ENCODE peak calls at places on chromosomes 5 and 9, in six cellular contexts. Z is A549, G is PC-9, M is GM12878, R is H9, E is HCT116. B is an unnamed sample. For H3K4me1, the result is how much of the 10 kb centered on the place peaks cover.

GRCh38 chr5:8600843-8601242 is 731.9 kb downstream of the MTRR start:
- DNase-seq in M (no peak), Z (no peak), G (no peak), R (no peak), E (no peak), B (peak)

GRCh38 chr5:141223112-141223783 is at the start of gene PCDHB14:
- DNase-seq in G (no peak), R (peak), Z (no peak), E (peak), M (no peak), B (peak)

GRCh38 chr5:179607449-179607931 is 16.0 kb downstream of the HNRNPH1 start:
- DNase-seq in E (no peak), M (no peak), G (no peak), R (no peak), Z (no peak), B (no peak)

GRCh38 chr5:176369934-176370711 is 4.8 kb downstream of the ARL10 start:
- DNase-seq in R (no peak), G (no peak), Z (no peak), M (no peak), E (no peak), B (no peak)

GRCh38 chr5:75260708-75261107 is 24.0 kb upstream of the ANKRD31 start:
- DNase-seq in Z (no peak), M (no peak), G (no peak), R (no peak), E (no peak), B (no peak)

GRCh38 chr5:176881816-176882565 is 17.2 kb downstream of the HK3 start:
- DNase-seq in E (no peak), Z (no peak), G (peak), R (no peak), M (no peak), B (no peak)

GRCh38 chr9:75869236-75869635 is 21.2 kb upstream of the PCSK5 start:
- DNase-seq in G (no peak), E (no peak), M (no peak), R (no peak), Z (no peak), B (no peak)

GRCh38 chr5:25190521-25191000 is 545.8 kb upstream of the CDH10 start:
- DNase-seq in M (no peak), G (no peak), Z (no peak), R (no peak), E (no peak), B (no peak)

DNA sequence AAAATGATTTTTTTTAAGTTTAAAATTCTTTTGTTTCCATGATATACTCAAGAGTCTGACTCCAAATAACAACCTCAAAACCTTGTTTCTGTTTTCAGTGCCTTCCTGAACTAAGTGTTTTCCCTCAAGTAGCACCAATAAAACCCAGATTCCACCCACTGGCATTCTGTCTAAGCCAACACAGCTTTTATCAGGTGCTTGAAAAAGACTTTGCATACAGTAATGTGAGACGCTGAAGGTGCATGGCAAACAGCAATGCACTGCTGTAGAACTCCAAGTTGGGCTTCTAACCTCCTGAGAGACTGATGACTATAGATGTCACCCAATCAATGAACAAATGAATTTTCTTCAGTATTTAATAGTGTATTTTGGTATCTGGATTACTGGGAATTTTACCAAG is 95.7 kb downstream of the NFIB start:
- DNase-seq in M (no peak), Z (no peak), E (no peak), G (no peak), R (no peak), B (peak)
- H3K4me1 ChIP-seq in M (under half), Z (half or more), E (under half), G (under half), R (under half), B (under half)

DNA sequence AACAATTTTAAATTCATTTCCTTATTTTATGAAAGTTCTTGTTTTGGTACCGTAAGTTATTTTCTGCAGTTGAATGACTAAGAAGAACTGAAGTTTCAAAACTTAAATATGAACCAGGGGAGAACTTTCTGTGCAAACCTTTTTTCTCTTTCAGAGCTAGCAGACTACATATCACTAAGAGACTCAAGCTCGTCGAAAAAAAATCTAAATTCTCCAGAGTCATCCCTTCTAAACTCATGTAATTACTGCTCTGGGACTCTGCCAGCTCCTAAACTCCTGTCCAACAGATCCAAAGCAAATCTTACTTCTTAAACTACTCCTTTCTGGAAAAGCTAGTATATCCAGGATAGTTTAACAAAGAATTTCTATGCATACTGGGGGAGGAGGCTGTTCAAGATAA is 87.0 kb upstream of the NR5A1 start:
- DNase-seq in Z (no peak), G (no peak), M (no peak), E (no peak), R (no peak), B (no peak)
- H3K4me2 ChIP-seq in Z (no peak), G (no peak), M (peak), E (peak), R (peak), B (no peak)

GRCh38 chr9:35511453-35511852 is 21.5 kb downstream of the RUSC2 start:
- DNase-seq in Z (no peak), E (no peak), G (no peak), M (no peak), R (no peak), B (no peak)
- H3K4me1 ChIP-seq in Z (half or more), E (under half), G (half or more), M (under half), R (under half), B (under half)

DNA sequence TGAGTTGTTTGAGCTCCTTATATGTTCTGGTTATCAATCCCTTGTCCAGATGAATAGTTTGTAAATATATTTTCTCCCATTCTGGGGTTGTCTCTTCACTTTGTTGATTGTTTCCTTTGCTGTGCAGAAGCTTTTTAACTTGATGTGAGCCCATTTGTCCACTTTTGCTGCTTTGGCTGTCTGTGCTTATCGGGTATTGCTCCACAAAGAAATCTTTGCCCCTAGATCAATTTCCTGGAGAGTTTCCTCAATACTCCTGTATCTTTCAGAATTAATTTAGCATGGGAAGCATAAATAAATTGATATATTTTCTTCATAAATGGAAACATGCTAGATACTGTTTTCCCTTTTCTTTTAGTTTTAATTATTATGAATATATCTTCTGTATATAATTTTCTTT is 22.5 kb upstream of the CCL21 start:
- DNase-seq in E (no peak), G (no peak), M (no peak), R (no peak), Z (no peak), B (no peak)
- H3K4me2 ChIP-seq in E (no peak), G (no peak), M (no peak), R (no peak), Z (no peak), B (no peak)

DNA sequence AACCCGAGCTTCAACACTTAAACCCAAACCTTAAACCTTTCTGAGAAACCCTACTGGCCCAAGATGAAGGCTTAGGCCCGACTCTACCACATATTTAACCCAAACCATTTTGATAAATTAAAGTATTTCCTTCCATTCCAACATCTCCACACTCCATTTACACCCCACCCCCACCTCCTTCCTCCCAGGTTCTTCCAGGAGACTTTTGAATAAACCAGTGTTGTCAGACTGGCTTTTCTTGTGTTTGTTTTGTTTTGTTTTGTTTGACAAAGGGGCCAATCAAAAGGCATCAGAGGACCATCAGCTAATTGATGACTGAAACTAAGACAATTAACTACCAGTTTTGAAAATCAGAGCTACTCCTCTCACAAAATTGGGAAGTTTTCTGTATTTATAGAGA is 4.6 kb upstream of the ZNF608 start:
- DNase-seq in G (no peak), R (peak), M (no peak), Z (no peak), E (no peak), B (peak)
- H3K4me1 ChIP-seq in G (under half), R (under half), M (under half), Z (under half), E (under half), B (under half)

GRCh38 chr5:173780356-173781234 is 107.6 kb upstream of the CPEB4 start:
- DNase-seq in R (no peak), M (no peak), Z (no peak), G (no peak), E (no peak), B (no peak)

GRCh38 chr5:173782671-173783101 is 105.5 kb upstream of the CPEB4 start:
- DNase-seq in Z (no peak), G (no peak), R (no peak), E (no peak), M (no peak), B (no peak)

GRCh38 chr5:173778784-173779304 is 109.3 kb upstream of the CPEB4 start:
- DNase-seq in R (no peak), G (peak), Z (no peak), M (no peak), E (no peak), B (no peak)

GRCh38 chr5:173781826-173782670 is 106.1 kb upstream of the CPEB4 start:
- DNase-seq in G (peak), M (peak), Z (peak), R (no peak), E (no peak), B (peak)

DNA sequence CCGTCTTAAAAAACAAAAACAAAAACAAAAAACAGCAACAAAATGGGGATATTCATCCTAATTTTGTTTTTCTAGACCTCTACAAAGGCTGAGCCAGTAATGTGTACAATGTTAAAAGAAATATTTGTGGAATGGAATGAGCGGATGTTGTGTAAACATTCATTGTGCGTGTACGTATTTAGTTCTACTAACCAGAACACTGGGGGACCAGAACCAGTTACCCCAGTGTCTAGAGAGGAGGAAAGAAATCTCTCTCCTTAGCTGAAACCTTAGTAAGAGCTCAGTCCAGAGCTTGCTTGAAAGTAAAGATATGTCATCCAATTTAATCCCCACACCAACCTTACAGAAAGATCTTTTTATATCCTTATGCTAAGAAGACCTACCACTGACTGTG is 106.7 kb upstream of the CPEB4 start:
- DNase-seq in M (no peak), Z (no peak), R (no peak), G (peak), E (no peak), B (no peak)
- H3K4me2 ChIP-seq in M (no peak), Z (peak), R (no peak), G (peak), E (peak), B (no peak)

DNA sequence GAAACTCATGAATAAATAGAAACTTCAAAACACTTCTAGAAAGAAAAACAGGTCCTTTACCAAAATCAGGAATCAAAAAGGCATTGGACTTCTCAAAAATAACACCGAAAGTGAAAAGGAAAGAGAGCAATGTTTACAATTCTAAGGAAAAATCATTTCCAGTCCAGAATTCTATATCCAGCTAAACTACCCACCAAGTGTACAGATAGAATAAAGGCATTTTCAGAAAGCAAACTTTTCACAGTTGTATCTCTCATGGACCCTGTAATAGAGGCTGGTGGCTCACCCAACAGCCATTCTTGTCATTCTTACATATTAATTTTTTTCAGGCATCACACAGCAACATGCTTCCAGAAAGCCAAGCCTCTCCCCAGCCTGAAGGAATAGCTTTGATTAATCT is 63.7 kb downstream of the FOXD1 start:
- DNase-seq in M (no peak), G (no peak), E (no peak), R (no peak), Z (no peak), B (no peak)
- H3K4me1 ChIP-seq in M (under half), G (under half), E (under half), R (under half), Z (under half), B (under half)

GRCh38 chr9:90801507-90802289 is at the start of gene SYK:
- DNase-seq in G (peak), Z (no peak), E (no peak), M (no peak), R (peak), B (peak)
- H3K4me2 ChIP-seq in G (peak), Z (peak), E (peak), M (peak), R (peak), B (peak)

GRCh38 chr9:129627556-129628492 is 1.9 kb downstream of the NTMT1 start:
- DNase-seq in G (no peak), R (no peak), E (no peak), M (no peak), Z (no peak), B (no peak)
- H3K4me1 ChIP-seq in G (under half), R (under half), E (under half), M (under half), Z (under half), B (under half)